ENCODE peak calls at places on chromosomes 11 and 22, in four cellular contexts. One of them, this sample, is unnamed.

GRCh38 chr22:31612891-31613285 is 49.1 kb downstream of the PISD start:
- DNase-seq in GM12878: no peak
- DNase-seq in K562: no peak
- DNase-seq in HepG2: no peak
- DNase-seq in this sample: no peak

GRCh38 chr11:4464216-4465159 is 15.4 kb downstream of the OR52K2 start:
- DNase-seq in HepG2: no peak
- DNase-seq in K562: no peak
- DNase-seq in GM12878: no peak
- DNase-seq in this sample: no peak

GRCh38 chr11:113556036-113556435 is 80.8 kb upstream of the DRD2 start:
- DNase-seq in GM12878: no peak
- DNase-seq in HepG2: no peak
- DNase-seq in K562: no peak
- DNase-seq in this sample: no peak

GRCh38 chr11:115462004-115462541 is 42.1 kb downstream of the CADM1 start:
- DNase-seq in GM12878: no peak
- DNase-seq in HepG2: no peak
- DNase-seq in K562: no peak
- DNase-seq in this sample: no peak

GRCh38 chr11:75191330-75191717 is 40.4 kb downstream of the SLCO2B1 start:
- DNase-seq in HepG2: no peak
- DNase-seq in K562: no peak
- DNase-seq in GM12878: no peak
- DNase-seq in this sample: no peak

GRCh38 chr22:44247346-44247745 is 65.4 kb downstream of the SHISAL1 start:
- DNase-seq in K562: no peak
- DNase-seq in HepG2: no peak
- DNase-seq in GM12878: no peak
- DNase-seq in this sample: no peak

GRCh38 chr11:66933508-66933907 is 24.7 kb downstream of the PC start:
- DNase-seq in K562: peak; percentile 3
- DNase-seq in HepG2: no peak
- DNase-seq in GM12878: no peak
- DNase-seq in this sample: no peak

GRCh38 chr22:33006220-33006954 is 51.8 kb downstream of the SYN3 start:
- DNase-seq in GM12878: no peak
- DNase-seq in HepG2: peak; percentile 89
- DNase-seq in K562: no peak
- DNase-seq in this sample: no peak

GRCh38 chr11:7595016-7595869 is 78.1 kb downstream of the CYB5R2 start:
- DNase-seq in HepG2: no peak
- DNase-seq in GM12878: no peak
- DNase-seq in K562: no peak
- DNase-seq in this sample: peak; percentile 28

GRCh38 chr11:117094776-117095175 is 3.5 kb downstream of the SIK3 start:
- DNase-seq in HepG2: no peak
- DNase-seq in GM12878: no peak
- DNase-seq in K562: no peak
- DNase-seq in this sample: no peak

DNA sequence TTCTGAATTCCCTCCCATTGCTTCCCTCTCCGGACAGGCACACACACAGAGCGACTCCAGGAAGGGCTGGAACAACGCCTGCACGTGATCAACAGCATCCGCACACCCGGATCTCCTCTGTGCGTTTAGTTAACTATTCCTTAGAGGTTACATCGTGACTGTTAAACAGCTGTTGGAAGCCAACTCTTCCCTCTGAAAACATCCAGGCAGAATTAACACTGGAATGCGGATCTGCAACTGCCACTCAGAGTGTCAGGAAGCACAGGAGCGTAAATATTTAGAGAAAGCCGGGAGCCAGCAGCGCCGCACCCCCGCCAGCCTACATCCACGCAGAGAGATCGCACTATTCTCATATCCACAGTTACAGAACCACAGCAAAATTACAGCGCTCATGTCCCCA is 46.2 kb downstream of the SHANK2 start:
- DNase-seq in GM12878: no peak
- DNase-seq in K562: no peak
- DNase-seq in HepG2: no peak
- DNase-seq in this sample: no peak
- TF ChIP-seq CBFB in GM12878: no peak
- TF ChIP-seq CBFB in K562: no peak
- TF ChIP-seq CBFB in HepG2: no peak
- TF ChIP-seq CBFB in this sample: no peak

GRCh38 chr11:68271023-68271780 is 571 bp downstream of the C11orf24 start:
- DNase-seq in GM12878: no peak
- DNase-seq in K562: peak; percentile 85
- DNase-seq in HepG2: peak; percentile 82
- DNase-seq in this sample: peak; percentile 55

GRCh38 chr11:68267881-68268240 is 3.9 kb downstream of the C11orf24 start:
- DNase-seq in K562: no peak
- DNase-seq in GM12878: no peak
- DNase-seq in HepG2: no peak
- DNase-seq in this sample: no peak

GRCh38 chr11:68266936-68267880 is 4.6 kb downstream of the C11orf24 start:
- DNase-seq in GM12878: no peak
- DNase-seq in K562: peak; percentile 47
- DNase-seq in HepG2: no peak
- DNase-seq in this sample: no peak

GRCh38 chr11:68270334-68271022 is 1.3 kb downstream of the C11orf24 start:
- DNase-seq in GM12878: no peak
- DNase-seq in K562: no peak
- DNase-seq in HepG2: peak; percentile 64
- DNase-seq in this sample: no peak

DNA sequence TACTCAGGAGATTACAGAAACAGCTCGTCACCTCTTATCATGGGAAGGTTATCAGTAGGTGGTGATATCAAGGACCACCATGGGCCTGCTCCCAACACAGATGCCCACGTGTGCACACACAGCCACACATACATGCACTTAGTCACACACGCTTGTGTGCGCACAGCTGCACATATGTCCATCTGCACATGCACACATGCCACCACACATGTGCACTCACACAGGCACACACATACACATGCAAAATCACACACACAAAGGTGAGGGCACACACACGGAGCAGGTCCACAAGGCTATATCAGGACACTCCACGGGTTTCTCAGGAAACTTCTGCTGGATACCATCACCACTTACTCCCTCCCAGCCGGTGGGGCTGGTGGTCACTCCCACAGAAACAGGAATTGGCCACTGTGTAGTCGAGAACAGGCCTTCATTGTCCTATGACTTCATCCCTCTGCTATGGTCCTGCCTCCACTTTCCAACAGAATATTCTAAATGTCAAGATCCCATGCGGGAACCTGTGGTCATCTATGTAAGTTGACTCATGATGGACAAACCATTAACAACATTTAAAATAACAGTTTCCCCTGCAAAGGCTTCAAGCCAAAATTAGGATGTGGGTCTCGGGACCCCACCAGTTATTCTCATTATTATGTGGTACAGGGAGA is 2.2 kb downstream of the C11orf24 start:
- DNase-seq in K562: no peak
- DNase-seq in HepG2: peak; percentile 57
- DNase-seq in GM12878: no peak
- DNase-seq in this sample: no peak
- TF ChIP-seq CBFB in K562: no peak
- TF ChIP-seq CBFB in HepG2: no peak
- TF ChIP-seq CBFB in GM12878: no peak
- TF ChIP-seq CBFB in this sample: no peak

DNA sequence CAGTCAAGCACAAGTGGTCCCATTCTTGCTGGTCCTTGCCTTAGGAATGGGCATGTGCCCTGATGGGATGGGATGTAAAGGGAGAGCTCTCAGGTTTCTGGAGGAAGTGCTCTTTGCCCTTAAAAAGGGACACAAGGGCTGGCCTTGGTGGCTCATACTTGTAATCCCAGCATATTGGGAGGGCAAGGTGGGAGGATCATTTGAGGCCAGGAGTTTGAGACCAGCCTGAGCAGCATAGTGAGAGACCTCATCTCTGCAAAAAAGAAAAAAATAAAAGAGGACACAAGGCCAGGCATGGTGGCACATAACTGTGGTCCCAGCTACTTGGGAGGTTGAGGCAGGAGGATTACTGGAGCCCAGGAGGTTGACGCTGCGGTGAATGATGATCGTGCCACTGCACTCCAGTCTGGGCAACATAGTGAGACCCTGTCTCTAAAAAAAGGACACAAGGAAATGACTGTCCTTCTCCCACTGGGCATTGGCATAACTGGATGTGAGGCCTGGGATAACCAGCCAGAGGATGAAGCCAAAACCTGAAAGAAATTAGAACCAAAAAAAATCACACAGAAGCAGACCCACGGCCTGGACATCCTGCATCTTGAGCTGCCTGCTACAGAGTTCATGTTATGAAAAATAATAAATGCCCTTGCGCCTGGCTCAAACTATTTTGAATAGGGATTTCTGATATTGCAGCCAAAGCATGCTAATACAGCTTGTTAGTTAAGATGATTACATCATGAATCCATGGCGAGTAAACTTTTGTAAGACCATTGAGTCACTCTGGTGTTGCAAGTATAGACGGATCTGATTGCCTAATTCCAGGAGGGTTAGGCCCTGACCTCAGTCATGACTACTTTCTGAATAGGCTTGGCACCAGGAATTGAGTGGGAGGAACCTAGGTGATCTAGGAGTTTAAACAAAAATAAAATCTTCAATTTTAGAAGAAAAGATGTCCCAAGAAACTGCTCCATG is 12.9 kb upstream of the CRKL start:
- DNase-seq in K562: peak; percentile 48
- DNase-seq in GM12878: no peak
- DNase-seq in HepG2: peak; percentile 67
- DNase-seq in this sample: no peak
- TF ChIP-seq CBFB in K562: no peak
- TF ChIP-seq CBFB in GM12878: no peak
- TF ChIP-seq CBFB in HepG2: no peak
- TF ChIP-seq CBFB in this sample: no peak

GRCh38 chr11:38153985-38154384 is 1555.9 kb upstream of the RAG2 start:
- DNase-seq in K562: no peak
- DNase-seq in GM12878: no peak
- DNase-seq in HepG2: no peak
- DNase-seq in this sample: no peak
- TF ChIP-seq CBFB in K562: no peak
- TF ChIP-seq CBFB in GM12878: no peak
- TF ChIP-seq CBFB in HepG2: no peak
- TF ChIP-seq CBFB in this sample: no peak

GRCh38 chr11:73392108-73393010 is 16.2 kb downstream of the RELT start:
- DNase-seq in K562: no peak
- DNase-seq in GM12878: no peak
- DNase-seq in HepG2: no peak
- DNase-seq in this sample: no peak

GRCh38 chr11:73394416-73395296 is 18.5 kb downstream of the RELT start:
- DNase-seq in K562: no peak
- DNase-seq in GM12878: no peak
- DNase-seq in HepG2: no peak
- DNase-seq in this sample: no peak

GRCh38 chr11:73393011-73393380 is 16.8 kb downstream of the RELT start:
- DNase-seq in K562: no peak
- DNase-seq in GM12878: no peak
- DNase-seq in HepG2: no peak
- DNase-seq in this sample: no peak

GRCh38 chr11:73395297-73396208 is 19.4 kb downstream of the RELT start:
- DNase-seq in K562: no peak
- DNase-seq in GM12878: no peak
- DNase-seq in HepG2: no peak
- DNase-seq in this sample: no peak

DNA sequence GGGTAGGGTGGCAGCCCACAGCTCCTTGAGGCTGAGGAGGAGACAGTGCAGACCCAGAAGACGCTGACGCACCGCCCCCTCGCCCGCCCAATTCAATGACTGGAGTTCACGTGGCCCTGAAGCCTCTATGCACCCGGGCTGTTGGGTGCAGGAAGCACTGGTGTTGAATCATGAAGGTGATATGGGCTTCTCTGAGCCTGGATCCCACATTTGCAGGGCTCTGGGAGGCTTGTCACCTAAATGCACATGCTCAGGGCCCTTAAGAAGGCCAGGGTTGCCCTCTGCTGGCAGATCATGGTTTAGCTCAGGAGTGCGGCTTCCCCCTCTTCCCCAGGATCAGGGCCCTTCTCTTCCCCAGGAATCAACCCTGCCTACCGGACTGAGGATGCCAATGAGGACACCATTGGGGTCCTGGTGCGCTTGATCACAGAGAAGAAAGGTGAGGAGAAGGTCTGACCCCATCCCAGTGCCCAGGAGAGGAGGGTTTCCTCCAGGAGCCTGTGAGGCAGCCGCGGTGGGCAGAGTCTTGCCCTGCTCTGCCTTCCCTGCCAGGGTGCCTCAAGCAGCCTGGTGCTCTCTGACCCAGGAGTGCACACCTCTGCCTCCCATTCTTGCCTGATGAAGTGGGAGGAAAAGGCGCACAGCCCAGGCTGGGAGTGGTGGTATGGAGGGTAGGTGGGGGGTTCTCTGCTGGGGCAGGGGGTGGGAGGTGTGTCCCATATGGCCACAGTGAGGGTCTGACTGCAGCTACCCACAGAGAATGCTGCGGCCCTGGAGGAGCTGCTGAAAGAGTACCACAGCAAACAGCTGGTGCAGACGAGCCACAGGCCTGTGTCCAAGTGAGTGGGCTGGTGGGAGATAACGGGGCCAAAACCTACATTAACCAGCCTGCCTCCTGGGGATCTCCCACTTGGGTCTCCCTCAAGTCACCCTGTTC is 17.5 kb downstream of the RELT start:
- DNase-seq in HepG2: peak; percentile 65
- DNase-seq in GM12878: no peak
- DNase-seq in K562: peak; percentile 86
- DNase-seq in this sample: peak; percentile 87
- TF ChIP-seq CBFB in HepG2: no peak
- TF ChIP-seq CBFB in GM12878: no peak
- TF ChIP-seq CBFB in K562: no peak
- TF ChIP-seq CBFB in this sample: no peak

DNA sequence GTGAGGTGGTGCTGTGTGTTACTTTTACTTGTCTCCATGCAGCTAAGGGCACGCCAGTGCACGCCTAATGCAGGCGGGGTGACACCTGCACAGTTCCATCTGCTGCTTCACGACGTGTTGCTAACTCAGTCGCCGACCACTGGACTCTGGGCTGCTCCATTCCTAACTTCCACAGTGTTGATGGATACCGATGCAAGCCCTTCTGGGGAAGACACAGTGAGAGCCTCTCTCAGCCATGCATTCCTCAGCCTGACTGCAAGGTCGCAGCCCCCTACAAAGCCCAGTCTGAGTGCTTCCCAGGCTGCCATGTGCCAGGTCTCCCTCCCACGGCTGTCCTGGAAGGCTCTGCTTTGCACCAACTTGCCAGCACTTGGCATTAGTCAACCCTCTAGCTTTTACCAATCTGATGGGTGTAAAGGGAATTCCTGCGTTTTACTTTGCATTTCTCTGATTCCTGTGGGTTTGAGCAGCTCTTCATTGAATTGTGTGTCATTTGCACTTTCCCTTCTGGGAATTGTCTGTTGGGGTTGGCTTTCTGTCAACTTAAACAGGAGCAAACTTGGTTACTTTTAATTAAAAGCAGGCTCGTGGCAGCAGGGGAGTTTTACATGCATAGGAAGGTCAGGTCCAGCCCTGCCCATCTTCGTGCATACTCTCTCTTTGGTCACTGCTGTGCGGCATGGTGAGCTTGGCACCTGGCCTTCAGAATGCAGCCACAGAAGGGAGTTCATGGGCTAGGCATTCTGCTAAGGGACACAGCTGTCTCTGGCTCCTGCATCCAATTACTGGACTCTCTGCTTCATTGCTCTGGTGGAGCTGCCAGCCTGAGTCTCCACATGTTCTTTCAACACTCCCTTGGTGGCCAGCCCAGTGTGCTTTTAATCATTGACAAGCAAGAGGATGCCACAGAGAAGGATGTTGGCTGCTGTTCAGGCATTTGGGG is 34.6 kb upstream of the SHANK2 start:
- DNase-seq in HepG2: peak; percentile 38
- DNase-seq in GM12878: no peak
- DNase-seq in K562: no peak
- DNase-seq in this sample: peak; percentile 11
- TF ChIP-seq CBFB in HepG2: no peak
- TF ChIP-seq CBFB in GM12878: no peak
- TF ChIP-seq CBFB in K562: no peak
- TF ChIP-seq CBFB in this sample: no peak

This sample was measured in WTC11.